ENCODE peak calls at places on chromosomes 1 and 21, in five cellular contexts. One of them, this sample, is unnamed. For H3K27me3, the result is how much of the 10 kb centered on the place peaks cover.

GRCh38 chr1:242184955-242185354 is 186.1 kb upstream of the MAP1LC3C start:
- DNase-seq in prostate gland: no peak
- DNase-seq in mammary epithelial cell: no peak
- DNase-seq in esophagus muscularis mucosa: no peak
- DNase-seq in heart left ventricle: no peak
- DNase-seq in this sample: no peak

GRCh38 chr21:23162213-23162946 is 2164.2 kb downstream of the NCAM2 start:
- DNase-seq in prostate gland: no peak
- DNase-seq in mammary epithelial cell: no peak
- DNase-seq in esophagus muscularis mucosa: no peak
- DNase-seq in heart left ventricle: no peak
- DNase-seq in this sample: no peak

GRCh38 chr1:64890699-64891439 is 75.5 kb downstream of the JAK1 start:
- DNase-seq in prostate gland: no peak
- DNase-seq in mammary epithelial cell: no peak
- DNase-seq in esophagus muscularis mucosa: no peak
- DNase-seq in heart left ventricle: no peak
- DNase-seq in this sample: no peak

GRCh38 chr1:82177190-82177589 is 376.5 kb downstream of the ADGRL2 start:
- DNase-seq in prostate gland: no peak
- DNase-seq in mammary epithelial cell: peak
- DNase-seq in esophagus muscularis mucosa: no peak
- DNase-seq in heart left ventricle: no peak
- DNase-seq in this sample: no peak

GRCh38 chr1:160521554-160521953 is 1.5 kb downstream of the SLAMF6 start:
- DNase-seq in prostate gland: no peak
- DNase-seq in mammary epithelial cell: no peak
- DNase-seq in esophagus muscularis mucosa: no peak
- DNase-seq in heart left ventricle: no peak
- DNase-seq in this sample: no peak

GRCh38 chr1:54173681-54174080 is 20.9 kb upstream of the CDCP2 start:
- DNase-seq in prostate gland: no peak
- DNase-seq in mammary epithelial cell: no peak
- DNase-seq in esophagus muscularis mucosa: no peak
- DNase-seq in heart left ventricle: no peak
- DNase-seq in this sample: no peak

GRCh38 chr1:10823000-10823401 is 26.6 kb upstream of the CASZ1 start:
- DNase-seq in prostate gland: peak
- DNase-seq in mammary epithelial cell: no peak
- DNase-seq in esophagus muscularis mucosa: no peak
- DNase-seq in heart left ventricle: peak
- DNase-seq in this sample: no peak

GRCh38 chr1:58597991-58598390 is 20.9 kb upstream of the TACSTD2 start:
- DNase-seq in prostate gland: no peak
- DNase-seq in mammary epithelial cell: no peak
- DNase-seq in esophagus muscularis mucosa: no peak
- DNase-seq in heart left ventricle: no peak
- DNase-seq in this sample: no peak

GRCh38 chr1:234533975-234534876 is 55.2 kb upstream of the TARBP1 start:
- DNase-seq in prostate gland: peak
- DNase-seq in mammary epithelial cell: peak
- DNase-seq in esophagus muscularis mucosa: peak
- DNase-seq in heart left ventricle: peak
- DNase-seq in this sample: peak

GRCh38 chr1:115829023-115829674 is 11.8 kb downstream of the NHLH2 start:
- DNase-seq in prostate gland: no peak
- DNase-seq in mammary epithelial cell: peak
- DNase-seq in esophagus muscularis mucosa: no peak
- DNase-seq in heart left ventricle: peak
- DNase-seq in this sample: peak

GRCh38 chr1:246761386-246761785 is 37.2 kb downstream of the SCCPDH start:
- DNase-seq in prostate gland: no peak
- DNase-seq in mammary epithelial cell: no peak
- DNase-seq in esophagus muscularis mucosa: no peak
- DNase-seq in heart left ventricle: no peak
- DNase-seq in this sample: no peak

GRCh38 chr1:184616504-184616903 is 138.2 kb downstream of the EDEM3 start:
- DNase-seq in prostate gland: no peak
- DNase-seq in mammary epithelial cell: no peak
- DNase-seq in esophagus muscularis mucosa: peak
- DNase-seq in heart left ventricle: no peak
- DNase-seq in this sample: no peak

GRCh38 chr1:209805341-209805781 is 581 bp downstream of the IRF6 start:
- DNase-seq in prostate gland: no peak
- DNase-seq in mammary epithelial cell: peak
- DNase-seq in esophagus muscularis mucosa: no peak
- DNase-seq in heart left ventricle: no peak
- DNase-seq in this sample: no peak

GRCh38 chr1:110243581-110243980 is 33.5 kb downstream of the KCNC4 start:
- DNase-seq in prostate gland: peak
- DNase-seq in mammary epithelial cell: peak
- DNase-seq in esophagus muscularis mucosa: no peak
- DNase-seq in heart left ventricle: no peak
- DNase-seq in this sample: no peak

GRCh38 chr1:184164529-184164928 is 113.0 kb downstream of the TSEN15 start:
- DNase-seq in prostate gland: no peak
- DNase-seq in mammary epithelial cell: no peak
- DNase-seq in esophagus muscularis mucosa: peak
- DNase-seq in heart left ventricle: peak
- DNase-seq in this sample: no peak

GRCh38 chr21:28333455-28334108 is 659.1 kb downstream of the LTN1 start:
- DNase-seq in prostate gland: no peak
- DNase-seq in mammary epithelial cell: peak
- DNase-seq in esophagus muscularis mucosa: no peak
- DNase-seq in heart left ventricle: no peak
- DNase-seq in this sample: no peak

GRCh38 chr1:65049941-65050713 is 83.8 kb upstream of the JAK1 start:
- DNase-seq in prostate gland: no peak
- DNase-seq in mammary epithelial cell: no peak
- DNase-seq in esophagus muscularis mucosa: no peak
- DNase-seq in heart left ventricle: no peak
- DNase-seq in this sample: no peak

GRCh38 chr1:100578201-100578600 is 40.3 kb downstream of the GPR88 start:
- DNase-seq in prostate gland: no peak
- DNase-seq in mammary epithelial cell: peak
- DNase-seq in esophagus muscularis mucosa: no peak
- DNase-seq in heart left ventricle: no peak
- DNase-seq in this sample: peak

GRCh38 chr1:181014431-181015257 is 8.0 kb downstream of the STX6 start:
- DNase-seq in prostate gland: no peak
- DNase-seq in mammary epithelial cell: no peak
- DNase-seq in esophagus muscularis mucosa: no peak
- DNase-seq in heart left ventricle: no peak
- DNase-seq in this sample: no peak

GRCh38 chr1:162720996-162721395 is 69.5 kb upstream of the HSD17B7 start:
- DNase-seq in prostate gland: no peak
- DNase-seq in mammary epithelial cell: no peak
- DNase-seq in esophagus muscularis mucosa: no peak
- DNase-seq in heart left ventricle: no peak
- DNase-seq in this sample: peak

GRCh38 chr21:45550552-45551210 is 8.4 kb upstream of the SLC19A1 start:
- DNase-seq in prostate gland: no peak
- DNase-seq in mammary epithelial cell: no peak
- DNase-seq in esophagus muscularis mucosa: no peak
- DNase-seq in heart left ventricle: no peak
- DNase-seq in this sample: no peak

GRCh38 chr1:19182223-19182622 is 27.8 kb downstream of the UBR4 start:
- DNase-seq in prostate gland: no peak
- DNase-seq in mammary epithelial cell: no peak
- DNase-seq in esophagus muscularis mucosa: no peak
- DNase-seq in heart left ventricle: no peak
- DNase-seq in this sample: no peak

GRCh38 chr1:19177811-19178210 is 32.3 kb downstream of the UBR4 start:
- DNase-seq in prostate gland: no peak
- DNase-seq in mammary epithelial cell: no peak
- DNase-seq in esophagus muscularis mucosa: no peak
- DNase-seq in heart left ventricle: no peak
- DNase-seq in this sample: no peak

GRCh38 chr1:19178734-19179398 is 31.2 kb downstream of the UBR4 start:
- DNase-seq in prostate gland: no peak
- DNase-seq in mammary epithelial cell: no peak
- DNase-seq in esophagus muscularis mucosa: no peak
- DNase-seq in heart left ventricle: no peak
- DNase-seq in this sample: no peak

DNA sequence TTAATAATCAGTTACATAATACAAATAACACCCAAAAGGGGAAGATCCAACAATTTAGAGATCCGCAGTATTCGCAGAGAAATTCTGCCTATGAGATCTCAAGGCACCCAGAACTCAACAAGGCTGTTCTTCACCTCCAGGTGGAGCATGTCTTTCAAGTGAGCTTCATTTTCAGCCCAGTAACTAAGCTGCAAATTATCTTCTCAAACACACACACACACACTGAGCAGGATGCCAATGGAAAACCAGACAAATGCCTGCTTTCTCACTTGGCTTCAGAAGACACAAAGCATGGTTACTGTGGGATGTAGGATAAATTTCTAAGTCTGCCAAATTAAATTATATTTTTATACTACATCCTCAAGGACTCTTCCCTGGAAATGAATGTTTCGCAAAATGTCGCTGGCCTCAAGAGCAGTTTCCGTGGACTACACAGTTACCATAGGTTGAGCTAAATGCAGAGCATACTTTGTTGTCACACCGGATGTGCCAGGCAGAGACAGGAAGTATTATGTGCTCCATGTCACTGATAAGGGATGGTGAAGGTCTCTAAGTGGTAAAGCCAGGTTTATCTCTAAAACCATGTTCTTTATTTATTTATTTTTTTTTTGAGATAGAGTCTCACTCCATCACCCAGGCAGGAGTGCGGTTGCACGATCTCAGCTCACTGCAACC is 30.3 kb downstream of the UBR4 start:
- DNase-seq in prostate gland: peak
- DNase-seq in mammary epithelial cell: no peak
- DNase-seq in esophagus muscularis mucosa: no peak
- DNase-seq in heart left ventricle: no peak
- DNase-seq in this sample: peak
- TF ChIP-seq CTCF in prostate gland: no peak
- TF ChIP-seq CTCF in mammary epithelial cell: peak
- TF ChIP-seq CTCF in esophagus muscularis mucosa: peak
- TF ChIP-seq CTCF in heart left ventricle: peak
- TF ChIP-seq CTCF in this sample: peak

DNA sequence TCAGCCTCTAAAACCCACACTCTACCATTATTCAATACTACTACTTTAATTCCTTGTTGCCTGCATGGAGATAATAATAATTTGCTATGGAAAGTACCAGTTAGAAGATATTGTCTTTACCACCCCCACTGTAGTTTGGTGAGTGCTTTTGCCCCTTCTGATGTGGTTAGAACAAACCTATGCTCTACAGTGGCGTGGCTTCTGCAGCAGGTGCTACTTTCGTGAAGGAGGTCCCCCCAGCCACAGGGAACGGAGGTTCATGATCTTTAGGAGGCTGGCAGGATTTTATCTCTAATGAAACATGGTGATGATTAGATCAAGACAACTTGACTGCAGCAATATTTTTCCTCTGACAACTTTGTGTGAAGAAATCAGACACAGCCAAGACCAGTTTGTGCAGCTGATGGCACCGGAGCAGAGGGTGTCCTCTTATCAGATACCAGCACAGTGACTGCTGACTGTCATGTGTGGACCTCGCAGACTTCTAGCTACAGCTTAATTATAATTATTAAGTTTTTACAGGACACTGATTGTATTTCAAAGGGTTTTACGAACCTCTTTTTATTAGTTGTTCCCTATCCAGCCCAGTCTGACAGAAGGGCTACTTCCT is 10.7 kb upstream of the TCHH start:
- DNase-seq in prostate gland: no peak
- DNase-seq in mammary epithelial cell: no peak
- DNase-seq in esophagus muscularis mucosa: no peak
- DNase-seq in heart left ventricle: no peak
- DNase-seq in this sample: no peak
- H3K27me3 ChIP-seq in prostate gland: under half
- H3K27me3 ChIP-seq in mammary epithelial cell: under half
- H3K27me3 ChIP-seq in esophagus muscularis mucosa: under half
- H3K27me3 ChIP-seq in heart left ventricle: under half
- H3K27me3 ChIP-seq in this sample: under half

GRCh38 chr21:37269481-37269880 is 2.3 kb upstream of the VPS26C start:
- DNase-seq in prostate gland: no peak
- DNase-seq in mammary epithelial cell: no peak
- DNase-seq in esophagus muscularis mucosa: no peak
- DNase-seq in heart left ventricle: no peak
- DNase-seq in this sample: no peak
- TF ChIP-seq CTCF in prostate gland: no peak
- TF ChIP-seq CTCF in mammary epithelial cell: no peak
- TF ChIP-seq CTCF in esophagus muscularis mucosa: no peak
- TF ChIP-seq CTCF in heart left ventricle: no peak
- TF ChIP-seq CTCF in this sample: no peak

GRCh38 chr1:7644086-7644485 is 127.0 kb upstream of the VAMP3 start:
- DNase-seq in prostate gland: no peak
- DNase-seq in mammary epithelial cell: no peak
- DNase-seq in esophagus muscularis mucosa: no peak
- DNase-seq in heart left ventricle: no peak
- DNase-seq in this sample: no peak
- H3K27me3 ChIP-seq in prostate gland: under half
- H3K27me3 ChIP-seq in mammary epithelial cell: under half
- H3K27me3 ChIP-seq in esophagus muscularis mucosa: under half
- H3K27me3 ChIP-seq in heart left ventricle: under half
- H3K27me3 ChIP-seq in this sample: under half

DNA sequence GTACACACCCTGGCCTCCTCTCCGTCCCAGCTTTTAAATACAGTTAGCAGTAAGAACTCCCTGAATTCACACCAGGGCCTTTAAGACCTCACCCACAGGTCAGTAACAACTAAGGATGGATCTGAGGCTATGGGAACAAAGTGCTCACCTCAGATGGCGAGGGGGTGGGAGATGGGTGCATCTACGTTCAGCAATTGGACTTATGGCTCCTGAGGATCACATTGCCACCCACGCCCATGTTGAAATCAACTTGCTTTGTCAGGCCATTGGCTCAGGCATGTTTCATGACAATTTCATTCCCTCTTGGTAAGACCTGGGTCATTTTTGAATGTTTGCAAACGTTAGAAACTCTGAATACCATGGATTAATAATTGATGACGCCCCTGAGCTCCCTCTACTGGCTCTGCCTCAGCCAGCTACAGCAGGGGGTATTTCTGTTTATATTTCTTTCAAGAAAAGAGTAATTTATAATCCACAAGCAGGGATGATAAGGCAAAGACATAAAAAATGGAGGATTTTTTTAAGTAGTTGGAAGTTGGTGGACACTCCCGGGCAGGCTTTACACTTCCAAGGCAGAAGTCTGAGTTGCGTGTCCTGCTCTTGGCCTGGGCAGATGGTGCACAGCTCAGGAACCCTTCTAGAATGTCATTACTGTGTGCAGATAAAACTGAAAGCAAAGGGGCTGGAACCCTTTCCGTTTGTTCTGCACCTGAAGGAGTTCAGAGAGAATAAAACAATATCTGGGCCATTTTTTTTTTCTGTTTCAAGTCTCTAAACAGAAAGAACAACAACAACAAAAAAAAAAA is 13.7 kb upstream of the LBR start:
- DNase-seq in prostate gland: no peak
- DNase-seq in mammary epithelial cell: no peak
- DNase-seq in esophagus muscularis mucosa: no peak
- DNase-seq in heart left ventricle: no peak
- DNase-seq in this sample: no peak
- TF ChIP-seq CTCF in prostate gland: no peak
- TF ChIP-seq CTCF in mammary epithelial cell: peak
- TF ChIP-seq CTCF in esophagus muscularis mucosa: no peak
- TF ChIP-seq CTCF in heart left ventricle: no peak
- TF ChIP-seq CTCF in this sample: peak